ENCODE peak calls at places on chromosome 7, in seven cellular contexts. W is DMS153; Z is GM06990; B is HT-29; Y is stimulated activated CD4-positive, alpha-beta T cell treated with anti-CD3 and anti-CD28 coated beads, Interleukin-2, amount 100 ng/mL, for 48 hours; X is NCI-H510A treated with DMSO at 0.1 percent for 48 hours; U is activated CD4-positive, alpha-beta T cell treated with anti-CD3 and anti-CD28 coated beads, Interleukin-2, amount 50 U/mL, for 4 hours. E is an unnamed sample.

GRCh38 chr7:121032645-121033460 is 44.3 kb downstream of the CPED1 start:
- DNase-seq in Z (no peak), W (peak; percentile 2), X (no peak), U (no peak), Y (no peak), B (no peak), E (no peak)

GRCh38 chr7:70588151-70588550 is 543.8 kb upstream of the GALNT17 start:
- DNase-seq in U (no peak), X (no peak), B (no peak), W (no peak), Y (no peak), Z (no peak), E (no peak)

GRCh38 chr7:155804897-155805825 is 7.1 kb downstream of the SHH start:
- DNase-seq in Z (peak; percentile 45), X (no peak), B (peak; percentile 76), U (peak; percentile 26), W (no peak), Y (peak; percentile 59), E (peak; percentile 87)

GRCh38 chr7:66307591-66308215 is 102.6 kb downstream of the TPST1 start:
- DNase-seq in X (no peak), Y (no peak), W (no peak), U (no peak), B (peak; percentile 50), Z (no peak), E (no peak)

GRCh38 chr7:42096681-42097637 is 140.1 kb downstream of the GLI3 start:
- DNase-seq in W (no peak), U (no peak), X (no peak), Z (no peak), B (no peak), Y (no peak), E (no peak)

GRCh38 chr7:68414631-68415425 is 1183.4 kb upstream of the AUTS2 start:
- DNase-seq in Y (no peak), W (no peak), X (no peak), B (no peak), Z (no peak), U (no peak), E (no peak)

GRCh38 chr7:69814421-69814962 is 216.2 kb downstream of the AUTS2 start:
- DNase-seq in B (no peak), U (no peak), W (no peak), Y (no peak), Z (no peak), X (no peak), E (peak; percentile 32)

GRCh38 chr7:44565795-44566559 is 7.7 kb downstream of the DDX56 start:
- DNase-seq in X (no peak), Z (no peak), U (no peak), B (no peak), Y (no peak), W (no peak), E (no peak)

GRCh38 chr7:2362385-2363088 is 7.9 kb downstream of the EIF3B start:
- DNase-seq in B (no peak), Y (no peak), Z (no peak), W (no peak), U (no peak), X (no peak), E (no peak)

GRCh38 chr7:34060548-34060947 is 155.2 kb downstream of the BMPER start:
- DNase-seq in X (no peak), W (no peak), Y (no peak), U (no peak), Z (no peak), B (peak; percentile 45), E (no peak)

GRCh38 chr7:91266067-91266930 is 2.1 kb downstream of the FZD1 start:
- DNase-seq in B (no peak), Z (peak; percentile 17), U (no peak), W (peak; percentile 48), X (peak; percentile 27), Y (no peak), E (no peak)

GRCh38 chr7:36208997-36209813 is 56.2 kb downstream of the EEPD1 start:
- DNase-seq in U (no peak), B (no peak), W (no peak), X (no peak), Z (no peak), Y (no peak), E (no peak)

GRCh38 chr7:80767655-80768054 is 129.2 kb downstream of the CD36 start:
- DNase-seq in W (no peak), U (no peak), Z (no peak), X (no peak), B (no peak), Y (no peak), E (no peak)

GRCh38 chr7:55245271-55245723 is 119.8 kb upstream of the LANCL2 start:
- DNase-seq in Z (no peak), U (no peak), Y (no peak), X (no peak), B (no peak), W (no peak), E (no peak)

GRCh38 chr7:23472974-23473847 is 2.9 kb upstream of the IGF2BP3 start:
- DNase-seq in Z (peak; percentile 59), Y (no peak), W (peak; percentile 25), U (no peak), X (peak; percentile 50), B (peak; percentile 73), E (peak; percentile 27)

GRCh38 chr7:82810558-82811259 is 352.0 kb downstream of the PCLO start:
- DNase-seq in B (peak; percentile 52), U (no peak), W (peak; percentile 42), Y (no peak), Z (no peak), X (peak; percentile 56), E (peak; percentile 8)

GRCh38 chr7:98202367-98203195 is 8.7 kb upstream of the BHLHA15 start:
- DNase-seq in Y (peak; percentile 48), B (no peak), U (peak; percentile 35), Z (peak; percentile 94), W (no peak), X (no peak), E (no peak)

GRCh38 chr7:66571568-66571967 is 57.1 kb upstream of the KCTD7 start:
- DNase-seq in X (no peak), Y (no peak), Z (no peak), B (no peak), U (no peak), W (no peak), E (no peak)

GRCh38 chr7:151540146-151540545 is 20.5 kb upstream of the RHEB start:
- DNase-seq in Z (no peak), Y (no peak), U (no peak), X (no peak), B (no peak), W (no peak), E (no peak)

GRCh38 chr7:12567015-12567414 is 3.5 kb upstream of the SCIN start:
- DNase-seq in Z (peak; percentile 14), Y (no peak), W (no peak), B (no peak), X (no peak), U (no peak), E (no peak)

GRCh38 chr7:103714377-103714927 is 268.4 kb upstream of the SLC26A5 start:
- DNase-seq in Z (no peak), U (no peak), X (no peak), B (no peak), Y (no peak), W (no peak), E (no peak)

GRCh38 chr7:29146082-29146706 is at the start of gene CPVL:
- DNase-seq in Z (no peak), U (no peak), X (no peak), B (peak; percentile 21), Y (no peak), W (no peak), E (peak; percentile 46)

GRCh38 chr7:154484406-154484805 is 432.2 kb downstream of the DPP6 start:
- DNase-seq in U (no peak), W (no peak), Z (no peak), X (no peak), B (no peak), Y (no peak), E (no peak)

GRCh38 chr7:77903597-77903996 is 105.0 kb downstream of the PHTF2 start:
- DNase-seq in X (no peak), Y (no peak), B (peak; percentile 36), W (no peak), Z (no peak), U (peak; percentile 3), E (no peak)

GRCh38 chr7:4077980-4078379 is 604.1 kb upstream of the FOXK1 start:
- DNase-seq in W (no peak), X (no peak), B (no peak), Y (no peak), Z (no peak), U (no peak), E (no peak)

GRCh38 chr7:99694201-99694911 is 14.6 kb upstream of the CYP3A5 start:
- DNase-seq in B (peak; percentile 70), X (no peak), U (no peak), Z (no peak), Y (no peak), W (no peak), E (no peak)

GRCh38 chr7:30331338-30331737 is 46.9 kb downstream of the ZNRF2 start:
- DNase-seq in U (no peak), X (no peak), W (peak; percentile 23), B (no peak), Y (no peak), Z (no peak), E (no peak)